ENCODE peak calls at places on chromosomes 3 and 15, in six cellular contexts. One of them, this sample, is unnamed.

GRCh38 chr15:48413304-48413703 is 82.1 kb downstream of the DUT start:
- ATAC-seq in left cardiac atrium: peak
- ATAC-seq in upper lobe of right lung: peak
- ATAC-seq in stimulated activated naive CD8-positive, alpha-beta T cell treated with anti-CD3 and anti-CD28 coated beads, Interleukin-15, amount 100 ng/mL, for 72 hours: no peak
- ATAC-seq in right cardiac atrium: peak
- ATAC-seq in HepG2: no peak
- ATAC-seq in this sample: no peak

GRCh38 chr15:54119056-54119455 is 140.8 kb downstream of the UNC13C start:
- ATAC-seq in left cardiac atrium: no peak
- ATAC-seq in upper lobe of right lung: peak
- ATAC-seq in stimulated activated naive CD8-positive, alpha-beta T cell treated with anti-CD3 and anti-CD28 coated beads, Interleukin-15, amount 100 ng/mL, for 72 hours: no peak
- ATAC-seq in right cardiac atrium: no peak
- ATAC-seq in HepG2: no peak
- ATAC-seq in this sample: no peak

GRCh38 chr3:186380622-186381380 is 18.8 kb upstream of the DGKG start:
- ATAC-seq in left cardiac atrium: peak
- ATAC-seq in upper lobe of right lung: no peak
- ATAC-seq in stimulated activated naive CD8-positive, alpha-beta T cell treated with anti-CD3 and anti-CD28 coated beads, Interleukin-15, amount 100 ng/mL, for 72 hours: peak
- ATAC-seq in right cardiac atrium: peak
- ATAC-seq in HepG2: no peak
- ATAC-seq in this sample: no peak

GRCh38 chr15:44636976-44637375 is 26.5 kb downstream of the SPG11 start:
- ATAC-seq in left cardiac atrium: no peak
- ATAC-seq in upper lobe of right lung: no peak
- ATAC-seq in stimulated activated naive CD8-positive, alpha-beta T cell treated with anti-CD3 and anti-CD28 coated beads, Interleukin-15, amount 100 ng/mL, for 72 hours: no peak
- ATAC-seq in right cardiac atrium: no peak
- ATAC-seq in HepG2: no peak
- ATAC-seq in this sample: no peak

GRCh38 chr3:107620534-107620933 is 97.8 kb downstream of the BBX start:
- ATAC-seq in left cardiac atrium: peak
- ATAC-seq in upper lobe of right lung: no peak
- ATAC-seq in stimulated activated naive CD8-positive, alpha-beta T cell treated with anti-CD3 and anti-CD28 coated beads, Interleukin-15, amount 100 ng/mL, for 72 hours: peak
- ATAC-seq in right cardiac atrium: no peak
- ATAC-seq in HepG2: no peak
- ATAC-seq in this sample: no peak

GRCh38 chr3:25887907-25888306 is 98.0 kb downstream of the OXSM start:
- ATAC-seq in left cardiac atrium: no peak
- ATAC-seq in upper lobe of right lung: no peak
- ATAC-seq in stimulated activated naive CD8-positive, alpha-beta T cell treated with anti-CD3 and anti-CD28 coated beads, Interleukin-15, amount 100 ng/mL, for 72 hours: peak
- ATAC-seq in right cardiac atrium: no peak
- ATAC-seq in HepG2: no peak
- ATAC-seq in this sample: no peak

GRCh38 chr15:35427496-35427895 is 118.5 kb downstream of the DPH6 start:
- ATAC-seq in left cardiac atrium: no peak
- ATAC-seq in upper lobe of right lung: no peak
- ATAC-seq in stimulated activated naive CD8-positive, alpha-beta T cell treated with anti-CD3 and anti-CD28 coated beads, Interleukin-15, amount 100 ng/mL, for 72 hours: no peak
- ATAC-seq in right cardiac atrium: no peak
- ATAC-seq in HepG2: no peak
- ATAC-seq in this sample: no peak

GRCh38 chr15:88636039-88636438 is 2.8 kb upstream of the ISG20 start:
- ATAC-seq in left cardiac atrium: no peak
- ATAC-seq in upper lobe of right lung: peak
- ATAC-seq in stimulated activated naive CD8-positive, alpha-beta T cell treated with anti-CD3 and anti-CD28 coated beads, Interleukin-15, amount 100 ng/mL, for 72 hours: peak
- ATAC-seq in right cardiac atrium: no peak
- ATAC-seq in HepG2: no peak
- ATAC-seq in this sample: no peak

GRCh38 chr15:70401709-70402108 is 304.0 kb upstream of the TLE3 start:
- ATAC-seq in left cardiac atrium: no peak
- ATAC-seq in upper lobe of right lung: no peak
- ATAC-seq in stimulated activated naive CD8-positive, alpha-beta T cell treated with anti-CD3 and anti-CD28 coated beads, Interleukin-15, amount 100 ng/mL, for 72 hours: no peak
- ATAC-seq in right cardiac atrium: no peak
- ATAC-seq in HepG2: no peak
- ATAC-seq in this sample: no peak

GRCh38 chr3:153137626-153138025 is 24.4 kb upstream of the RAP2B start:
- ATAC-seq in left cardiac atrium: no peak
- ATAC-seq in upper lobe of right lung: no peak
- ATAC-seq in stimulated activated naive CD8-positive, alpha-beta T cell treated with anti-CD3 and anti-CD28 coated beads, Interleukin-15, amount 100 ng/mL, for 72 hours: no peak
- ATAC-seq in right cardiac atrium: no peak
- ATAC-seq in HepG2: no peak
- ATAC-seq in this sample: no peak

GRCh38 chr15:49366496-49366895 is 56.5 kb upstream of the FGF7 start:
- ATAC-seq in left cardiac atrium: no peak
- ATAC-seq in upper lobe of right lung: no peak
- ATAC-seq in stimulated activated naive CD8-positive, alpha-beta T cell treated with anti-CD3 and anti-CD28 coated beads, Interleukin-15, amount 100 ng/mL, for 72 hours: no peak
- ATAC-seq in right cardiac atrium: no peak
- ATAC-seq in HepG2: no peak
- ATAC-seq in this sample: peak

GRCh38 chr3:63278171-63278999 is at the start of gene SYNPR:
- ATAC-seq in left cardiac atrium: no peak
- ATAC-seq in upper lobe of right lung: peak
- ATAC-seq in stimulated activated naive CD8-positive, alpha-beta T cell treated with anti-CD3 and anti-CD28 coated beads, Interleukin-15, amount 100 ng/mL, for 72 hours: no peak
- ATAC-seq in right cardiac atrium: peak
- ATAC-seq in HepG2: no peak
- ATAC-seq in this sample: no peak

GRCh38 chr15:78222745-78223395 is 11.5 kb downstream of the ACSBG1 start:
- ATAC-seq in left cardiac atrium: peak
- ATAC-seq in upper lobe of right lung: no peak
- ATAC-seq in stimulated activated naive CD8-positive, alpha-beta T cell treated with anti-CD3 and anti-CD28 coated beads, Interleukin-15, amount 100 ng/mL, for 72 hours: no peak
- ATAC-seq in right cardiac atrium: peak
- ATAC-seq in HepG2: no peak
- ATAC-seq in this sample: no peak

This sample was measured in stimulated activated memory B cell treated with anti-CD40 and anti-IgM and Interleukin-4, amounts not matched to agents 10 μg/mL and 1 μg/mL and 100 μg/mL, for 72 hours.